ENCODE peak calls at places on chromosomes 12 and 14, in ten cellular contexts. One of them, this sample, is unnamed.

GRCh38 chr12:73418541-73418940 is 1119.1 kb upstream of the ATXN7L3B start:
- DNase-seq in AG04450: no peak
- DNase-seq in body of pancreas: no peak
- DNase-seq in cardiac muscle cell: no peak
- DNase-seq in tibial artery: no peak
- DNase-seq in naive thymus-derived CD4-positive, alpha-beta T cell: no peak
- DNase-seq in brain microvascular endothelial cell: no peak
- DNase-seq in pancreas: no peak
- DNase-seq in heart right ventricle: no peak
- DNase-seq in transverse colon: no peak
- DNase-seq in this sample: no peak

GRCh38 chr14:33229269-33229924 is 290.7 kb downstream of the NPAS3 start:
- DNase-seq in AG04450: no peak
- DNase-seq in body of pancreas: no peak
- DNase-seq in cardiac muscle cell: no peak
- DNase-seq in tibial artery: no peak
- DNase-seq in naive thymus-derived CD4-positive, alpha-beta T cell: no peak
- DNase-seq in brain microvascular endothelial cell: no peak
- DNase-seq in pancreas: no peak
- DNase-seq in heart right ventricle: no peak
- DNase-seq in transverse colon: no peak
- DNase-seq in this sample: no peak

GRCh38 chr12:118884226-118884625 is 97.1 kb upstream of the SRRM4 start:
- DNase-seq in AG04450: no peak
- DNase-seq in body of pancreas: no peak
- DNase-seq in cardiac muscle cell: no peak
- DNase-seq in tibial artery: no peak
- DNase-seq in naive thymus-derived CD4-positive, alpha-beta T cell: no peak
- DNase-seq in brain microvascular endothelial cell: no peak
- DNase-seq in pancreas: no peak
- DNase-seq in heart right ventricle: no peak
- DNase-seq in transverse colon: no peak
- DNase-seq in this sample: no peak

GRCh38 chr14:20807304-20807956 is 4.8 kb upstream of the RNASE1 start:
- DNase-seq in AG04450: no peak
- DNase-seq in body of pancreas: no peak
- DNase-seq in cardiac muscle cell: no peak
- DNase-seq in tibial artery: no peak
- DNase-seq in naive thymus-derived CD4-positive, alpha-beta T cell: no peak
- DNase-seq in brain microvascular endothelial cell: no peak
- DNase-seq in pancreas: peak; percentile 53
- DNase-seq in heart right ventricle: no peak
- DNase-seq in transverse colon: no peak
- DNase-seq in this sample: no peak

GRCh38 chr14:65167072-65167645 is 64.8 kb upstream of the MAX start:
- DNase-seq in AG04450: no peak
- DNase-seq in body of pancreas: no peak
- DNase-seq in cardiac muscle cell: no peak
- DNase-seq in tibial artery: no peak
- DNase-seq in naive thymus-derived CD4-positive, alpha-beta T cell: no peak
- DNase-seq in brain microvascular endothelial cell: no peak
- DNase-seq in pancreas: no peak
- DNase-seq in heart right ventricle: no peak
- DNase-seq in transverse colon: no peak
- DNase-seq in this sample: peak; percentile 31

GRCh38 chr12:85814116-85814515 is 22.1 kb downstream of the RASSF9 start:
- DNase-seq in AG04450: no peak
- DNase-seq in body of pancreas: no peak
- DNase-seq in cardiac muscle cell: no peak
- DNase-seq in tibial artery: no peak
- DNase-seq in naive thymus-derived CD4-positive, alpha-beta T cell: no peak
- DNase-seq in brain microvascular endothelial cell: no peak
- DNase-seq in pancreas: no peak
- DNase-seq in heart right ventricle: no peak
- DNase-seq in transverse colon: no peak
- DNase-seq in this sample: no peak

GRCh38 chr12:88944403-88944802 is 364.1 kb upstream of the KITLG start:
- DNase-seq in AG04450: no peak
- DNase-seq in body of pancreas: no peak
- DNase-seq in cardiac muscle cell: no peak
- DNase-seq in tibial artery: no peak
- DNase-seq in naive thymus-derived CD4-positive, alpha-beta T cell: no peak
- DNase-seq in brain microvascular endothelial cell: peak; percentile 37
- DNase-seq in pancreas: no peak
- DNase-seq in heart right ventricle: no peak
- DNase-seq in transverse colon: no peak
- DNase-seq in this sample: no peak

GRCh38 chr12:49031573-49032161 is 13.1 kb upstream of the PRKAG1 start:
- DNase-seq in AG04450: no peak
- DNase-seq in body of pancreas: no peak
- DNase-seq in cardiac muscle cell: no peak
- DNase-seq in tibial artery: peak; percentile 67
- DNase-seq in naive thymus-derived CD4-positive, alpha-beta T cell: no peak
- DNase-seq in brain microvascular endothelial cell: no peak
- DNase-seq in pancreas: no peak
- DNase-seq in heart right ventricle: no peak
- DNase-seq in transverse colon: no peak
- DNase-seq in this sample: no peak

GRCh38 chr14:75044760-75045159 is 6.5 kb downstream of the MLH3 start:
- DNase-seq in AG04450: no peak
- DNase-seq in body of pancreas: no peak
- DNase-seq in cardiac muscle cell: no peak
- DNase-seq in tibial artery: no peak
- DNase-seq in naive thymus-derived CD4-positive, alpha-beta T cell: no peak
- DNase-seq in brain microvascular endothelial cell: no peak
- DNase-seq in pancreas: no peak
- DNase-seq in heart right ventricle: no peak
- DNase-seq in transverse colon: no peak
- DNase-seq in this sample: no peak

GRCh38 chr14:75047506-75047905 is 3.8 kb downstream of the MLH3 start:
- DNase-seq in AG04450: no peak
- DNase-seq in body of pancreas: no peak
- DNase-seq in cardiac muscle cell: no peak
- DNase-seq in tibial artery: no peak
- DNase-seq in naive thymus-derived CD4-positive, alpha-beta T cell: no peak
- DNase-seq in brain microvascular endothelial cell: no peak
- DNase-seq in pancreas: no peak
- DNase-seq in heart right ventricle: no peak
- DNase-seq in transverse colon: no peak
- DNase-seq in this sample: no peak

GRCh38 chr14:75048101-75048500 is 3.2 kb downstream of the MLH3 start:
- DNase-seq in AG04450: no peak
- DNase-seq in body of pancreas: no peak
- DNase-seq in cardiac muscle cell: no peak
- DNase-seq in tibial artery: no peak
- DNase-seq in naive thymus-derived CD4-positive, alpha-beta T cell: no peak
- DNase-seq in brain microvascular endothelial cell: no peak
- DNase-seq in pancreas: no peak
- DNase-seq in heart right ventricle: no peak
- DNase-seq in transverse colon: no peak
- DNase-seq in this sample: no peak

GRCh38 chr14:75046899-75047298 is 4.4 kb downstream of the MLH3 start:
- DNase-seq in AG04450: no peak
- DNase-seq in body of pancreas: no peak
- DNase-seq in cardiac muscle cell: no peak
- DNase-seq in tibial artery: no peak
- DNase-seq in naive thymus-derived CD4-positive, alpha-beta T cell: no peak
- DNase-seq in brain microvascular endothelial cell: no peak
- DNase-seq in pancreas: no peak
- DNase-seq in heart right ventricle: no peak
- DNase-seq in transverse colon: no peak
- DNase-seq in this sample: no peak

DNA sequence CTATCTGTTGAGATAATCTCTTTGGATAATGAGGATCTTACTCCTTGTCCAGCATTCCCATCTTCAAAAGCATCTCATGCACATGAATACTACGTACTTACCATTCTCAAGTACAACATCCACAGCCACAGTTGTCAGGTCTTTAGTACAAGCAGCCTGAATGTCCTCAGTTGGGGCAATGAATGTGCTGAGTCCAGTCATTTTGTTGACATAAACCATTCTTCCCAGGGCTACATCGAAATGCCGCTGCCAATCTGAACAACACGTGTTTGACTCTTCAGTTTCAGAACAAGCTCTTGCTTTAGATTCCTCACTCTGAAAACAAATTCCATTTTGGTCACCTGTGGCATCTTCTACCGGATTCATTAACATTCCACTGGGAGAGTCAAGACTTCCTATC is 5.0 kb downstream of the MLH3 start:
- DNase-seq in AG04450: no peak
- DNase-seq in body of pancreas: no peak
- DNase-seq in cardiac muscle cell: no peak
- DNase-seq in tibial artery: no peak
- DNase-seq in naive thymus-derived CD4-positive, alpha-beta T cell: no peak
- DNase-seq in brain microvascular endothelial cell: no peak
- DNase-seq in pancreas: no peak
- DNase-seq in heart right ventricle: no peak
- DNase-seq in transverse colon: no peak
- DNase-seq in this sample: no peak
- H3K27ac ChIP-seq in AG04450: no peak overlapping the region
- H3K27ac ChIP-seq in body of pancreas: no peak overlapping the region
- H3K27ac ChIP-seq in cardiac muscle cell: no peak overlapping the region
- H3K27ac ChIP-seq in tibial artery: no peak overlapping the region
- H3K27ac ChIP-seq in naive thymus-derived CD4-positive, alpha-beta T cell: no peak overlapping the region
- H3K27ac ChIP-seq in brain microvascular endothelial cell: no peak overlapping the region
- H3K27ac ChIP-seq in pancreas: no peak overlapping the region
- H3K27ac ChIP-seq in heart right ventricle: no peak overlapping the region
- H3K27ac ChIP-seq in transverse colon: no peak overlapping the region
- H3K27ac ChIP-seq in this sample: no peak overlapping the region

GRCh38 chr12:10717410-10717809 is 5.7 kb downstream of the YBX3 start:
- DNase-seq in AG04450: no peak
- DNase-seq in body of pancreas: no peak
- DNase-seq in cardiac muscle cell: no peak
- DNase-seq in tibial artery: no peak
- DNase-seq in naive thymus-derived CD4-positive, alpha-beta T cell: no peak
- DNase-seq in brain microvascular endothelial cell: no peak
- DNase-seq in pancreas: no peak
- DNase-seq in heart right ventricle: no peak
- DNase-seq in transverse colon: no peak
- DNase-seq in this sample: no peak

GRCh38 chr12:10718279-10718821 is 4.8 kb downstream of the YBX3 start:
- DNase-seq in AG04450: peak; percentile 68
- DNase-seq in body of pancreas: no peak
- DNase-seq in cardiac muscle cell: peak; percentile 27
- DNase-seq in tibial artery: no peak
- DNase-seq in naive thymus-derived CD4-positive, alpha-beta T cell: no peak
- DNase-seq in brain microvascular endothelial cell: peak; percentile 60
- DNase-seq in pancreas: no peak
- DNase-seq in heart right ventricle: no peak
- DNase-seq in transverse colon: no peak
- DNase-seq in this sample: no peak

GRCh38 chr12:10715491-10715890 is 7.6 kb downstream of the YBX3 start:
- DNase-seq in AG04450: no peak
- DNase-seq in body of pancreas: no peak
- DNase-seq in cardiac muscle cell: no peak
- DNase-seq in tibial artery: no peak
- DNase-seq in naive thymus-derived CD4-positive, alpha-beta T cell: peak; percentile 46
- DNase-seq in brain microvascular endothelial cell: no peak
- DNase-seq in pancreas: no peak
- DNase-seq in heart right ventricle: no peak
- DNase-seq in transverse colon: no peak
- DNase-seq in this sample: peak; percentile 38

GRCh38 chr12:10716704-10717315 is 6.3 kb downstream of the YBX3 start:
- DNase-seq in AG04450: peak; percentile 62
- DNase-seq in body of pancreas: peak; percentile 53
- DNase-seq in cardiac muscle cell: no peak
- DNase-seq in tibial artery: peak; percentile 93
- DNase-seq in naive thymus-derived CD4-positive, alpha-beta T cell: no peak
- DNase-seq in brain microvascular endothelial cell: peak; percentile 92
- DNase-seq in pancreas: peak; percentile 66
- DNase-seq in heart right ventricle: peak; percentile 88
- DNase-seq in transverse colon: peak; percentile 70
- DNase-seq in this sample: no peak

GRCh38 chr12:10716277-10716676 is 6.8 kb downstream of the YBX3 start:
- DNase-seq in AG04450: no peak
- DNase-seq in body of pancreas: no peak
- DNase-seq in cardiac muscle cell: no peak
- DNase-seq in tibial artery: no peak
- DNase-seq in naive thymus-derived CD4-positive, alpha-beta T cell: no peak
- DNase-seq in brain microvascular endothelial cell: no peak
- DNase-seq in pancreas: no peak
- DNase-seq in heart right ventricle: no peak
- DNase-seq in transverse colon: no peak
- DNase-seq in this sample: no peak
- H3K4me3 ChIP-seq in AG04450: peak overlapping the region; percentile 45
- H3K4me3 ChIP-seq in body of pancreas: no peak overlapping the region
- H3K4me3 ChIP-seq in cardiac muscle cell: no peak overlapping the region
- H3K4me3 ChIP-seq in tibial artery: no peak overlapping the region
- H3K4me3 ChIP-seq in naive thymus-derived CD4-positive, alpha-beta T cell: no peak overlapping the region
- H3K4me3 ChIP-seq in brain microvascular endothelial cell: peak overlapping the region; percentile 18
- H3K4me3 ChIP-seq in pancreas: no peak overlapping the region
- H3K4me3 ChIP-seq in heart right ventricle: peak overlapping the region; percentile 16
- H3K4me3 ChIP-seq in transverse colon: no peak overlapping the region
- H3K4me3 ChIP-seq in this sample: no peak overlapping the region

GRCh38 chr14:97995038-97995437 is 1197.9 kb downstream of the VRK1 start:
- DNase-seq in AG04450: no peak
- DNase-seq in body of pancreas: no peak
- DNase-seq in cardiac muscle cell: no peak
- DNase-seq in tibial artery: no peak
- DNase-seq in naive thymus-derived CD4-positive, alpha-beta T cell: no peak
- DNase-seq in brain microvascular endothelial cell: no peak
- DNase-seq in pancreas: no peak
- DNase-seq in heart right ventricle: no peak
- DNase-seq in transverse colon: no peak
- DNase-seq in this sample: no peak

GRCh38 chr14:97995571-97995970 is 1198.4 kb downstream of the VRK1 start:
- DNase-seq in AG04450: no peak
- DNase-seq in body of pancreas: no peak
- DNase-seq in cardiac muscle cell: no peak
- DNase-seq in tibial artery: no peak
- DNase-seq in naive thymus-derived CD4-positive, alpha-beta T cell: peak; percentile 52
- DNase-seq in brain microvascular endothelial cell: no peak
- DNase-seq in pancreas: no peak
- DNase-seq in heart right ventricle: no peak
- DNase-seq in transverse colon: no peak
- DNase-seq in this sample: no peak

GRCh38 chr14:97993508-97994019 is 1196.4 kb downstream of the VRK1 start:
- DNase-seq in AG04450: no peak
- DNase-seq in body of pancreas: no peak
- DNase-seq in cardiac muscle cell: no peak
- DNase-seq in tibial artery: no peak
- DNase-seq in naive thymus-derived CD4-positive, alpha-beta T cell: no peak
- DNase-seq in brain microvascular endothelial cell: no peak
- DNase-seq in pancreas: no peak
- DNase-seq in heart right ventricle: no peak
- DNase-seq in transverse colon: no peak
- DNase-seq in this sample: no peak

GRCh38 chr14:97994020-97994531 is 1196.9 kb downstream of the VRK1 start:
- DNase-seq in AG04450: no peak
- DNase-seq in body of pancreas: no peak
- DNase-seq in cardiac muscle cell: no peak
- DNase-seq in tibial artery: no peak
- DNase-seq in naive thymus-derived CD4-positive, alpha-beta T cell: peak; percentile 79
- DNase-seq in brain microvascular endothelial cell: no peak
- DNase-seq in pancreas: no peak
- DNase-seq in heart right ventricle: no peak
- DNase-seq in transverse colon: no peak
- DNase-seq in this sample: peak; percentile 66
- H3K27ac ChIP-seq in AG04450: no peak overlapping the region
- H3K27ac ChIP-seq in body of pancreas: no peak overlapping the region
- H3K27ac ChIP-seq in cardiac muscle cell: no peak overlapping the region
- H3K27ac ChIP-seq in tibial artery: no peak overlapping the region
- H3K27ac ChIP-seq in naive thymus-derived CD4-positive, alpha-beta T cell: peak overlapping the region; percentile 63
- H3K27ac ChIP-seq in brain microvascular endothelial cell: no peak overlapping the region
- H3K27ac ChIP-seq in pancreas: no peak overlapping the region
- H3K27ac ChIP-seq in heart right ventricle: no peak overlapping the region
- H3K27ac ChIP-seq in transverse colon: no peak overlapping the region
- H3K27ac ChIP-seq in this sample: peak overlapping the region; percentile 50

GRCh38 chr12:103799504-103800251 is 41.4 kb downstream of the NT5DC3 start:
- DNase-seq in AG04450: no peak
- DNase-seq in body of pancreas: no peak
- DNase-seq in cardiac muscle cell: no peak
- DNase-seq in tibial artery: no peak
- DNase-seq in naive thymus-derived CD4-positive, alpha-beta T cell: no peak
- DNase-seq in brain microvascular endothelial cell: peak; percentile 53
- DNase-seq in pancreas: no peak
- DNase-seq in heart right ventricle: no peak
- DNase-seq in transverse colon: peak; percentile 20
- DNase-seq in this sample: no peak

GRCh38 chr12:103794814-103795213 is 46.2 kb downstream of the NT5DC3 start:
- DNase-seq in AG04450: no peak
- DNase-seq in body of pancreas: no peak
- DNase-seq in cardiac muscle cell: peak; percentile 90
- DNase-seq in tibial artery: no peak
- DNase-seq in naive thymus-derived CD4-positive, alpha-beta T cell: no peak
- DNase-seq in brain microvascular endothelial cell: no peak
- DNase-seq in pancreas: no peak
- DNase-seq in heart right ventricle: no peak
- DNase-seq in transverse colon: no peak
- DNase-seq in this sample: no peak

GRCh38 chr12:103801709-103802585 is 39.1 kb downstream of the NT5DC3 start:
- DNase-seq in AG04450: no peak
- DNase-seq in body of pancreas: no peak
- DNase-seq in cardiac muscle cell: no peak
- DNase-seq in tibial artery: no peak
- DNase-seq in naive thymus-derived CD4-positive, alpha-beta T cell: no peak
- DNase-seq in brain microvascular endothelial cell: peak; percentile 43
- DNase-seq in pancreas: no peak
- DNase-seq in heart right ventricle: no peak
- DNase-seq in transverse colon: no peak
- DNase-seq in this sample: no peak

GRCh38 chr12:103800252-103800771 is 40.7 kb downstream of the NT5DC3 start:
- DNase-seq in AG04450: peak; percentile 63
- DNase-seq in body of pancreas: peak; percentile 66
- DNase-seq in cardiac muscle cell: peak; percentile 55
- DNase-seq in tibial artery: peak; percentile 94
- DNase-seq in naive thymus-derived CD4-positive, alpha-beta T cell: no peak
- DNase-seq in brain microvascular endothelial cell: peak; percentile 60
- DNase-seq in pancreas: peak; percentile 55
- DNase-seq in heart right ventricle: peak; percentile 17
- DNase-seq in transverse colon: peak; percentile 33
- DNase-seq in this sample: no peak

GRCh38 chr12:103798586-103798985 is 42.4 kb downstream of the NT5DC3 start:
- DNase-seq in AG04450: no peak
- DNase-seq in body of pancreas: no peak
- DNase-seq in cardiac muscle cell: no peak
- DNase-seq in tibial artery: no peak
- DNase-seq in naive thymus-derived CD4-positive, alpha-beta T cell: no peak
- DNase-seq in brain microvascular endothelial cell: no peak
- DNase-seq in pancreas: no peak
- DNase-seq in heart right ventricle: no peak
- DNase-seq in transverse colon: no peak
- DNase-seq in this sample: no peak
- H3K4me3 ChIP-seq in AG04450: no peak overlapping the region
- H3K4me3 ChIP-seq in body of pancreas: no peak overlapping the region
- H3K4me3 ChIP-seq in cardiac muscle cell: no peak overlapping the region
- H3K4me3 ChIP-seq in tibial artery: no peak overlapping the region
- H3K4me3 ChIP-seq in naive thymus-derived CD4-positive, alpha-beta T cell: no peak overlapping the region
- H3K4me3 ChIP-seq in brain microvascular endothelial cell: no peak overlapping the region
- H3K4me3 ChIP-seq in pancreas: no peak overlapping the region
- H3K4me3 ChIP-seq in heart right ventricle: no peak overlapping the region
- H3K4me3 ChIP-seq in transverse colon: no peak overlapping the region
- H3K4me3 ChIP-seq in this sample: no peak overlapping the region

This sample was measured in CD4-positive, alpha-beta memory T cell.